ENCODE peak calls at places on chromosomes 1 and 21, in ten cellular contexts. Y is fibroblast of mammary gland; B is A549; J is colonic mucosa; G is CD4-positive, alpha-beta T cell; K is heart left ventricle; F is AG09309; N is GM23338; C is HCT116; V is right atrium auricular region. O is an unnamed sample.

GRCh38 chr1:224919508-224919907 is 10.0 kb upstream of the DNAH14 start:
- DNase-seq in K (no peak), Y (no peak), B (no peak), C (no peak), N (no peak), F (no peak), V (no peak), G (no peak), J (no peak), O (no peak)

GRCh38 chr1:2639203-2639602 is 6.4 kb upstream of the MMEL1 start:
- DNase-seq in B (no peak), F (no peak), V (no peak), C (no peak), G (no peak), K (peak), N (no peak), J (no peak), Y (no peak), O (no peak)

GRCh38 chr1:19367584-19368041 is 55.5 kb downstream of the SLC66A1 start:
- DNase-seq in G (no peak), Y (no peak), B (no peak), J (no peak), F (no peak), V (no peak), C (no peak), K (no peak), N (no peak), O (no peak)

GRCh38 chr1:205416326-205416725 is 5.5 kb downstream of the LEMD1 start:
- DNase-seq in K (no peak), N (no peak), J (no peak), V (no peak), F (no peak), B (no peak), G (no peak), C (no peak), Y (no peak), O (peak)

GRCh38 chr1:29820401-29820800 is 584.1 kb downstream of the PTPRU start:
- DNase-seq in C (no peak), K (no peak), J (no peak), N (no peak), V (peak), Y (no peak), G (no peak), B (no peak), F (no peak), O (peak)

GRCh38 chr1:182484531-182485257 is 34.7 kb downstream of the RGSL1 start:
- DNase-seq in C (peak), B (no peak), V (no peak), K (no peak), G (no peak), N (peak), J (no peak), F (no peak), Y (no peak), O (no peak)

GRCh38 chr1:11654571-11655262 is at the start of gene FBXO44:
- DNase-seq in K (peak), N (peak), C (no peak), V (no peak), F (no peak), J (peak), B (no peak), Y (no peak), G (peak), O (no peak)

GRCh38 chr1:5514519-5515183 is 477.6 kb downstream of the NPHP4 start:
- DNase-seq in C (peak), N (peak), B (peak), Y (peak), F (no peak), J (peak), V (no peak), G (peak), K (peak), O (no peak)

GRCh38 chr1:36350659-36351171 is 27.3 kb upstream of the EVA1B start:
- DNase-seq in J (no peak), V (no peak), K (peak), B (peak), G (peak), C (no peak), F (no peak), N (no peak), Y (peak), O (peak)

GRCh38 chr1:80633947-80634710 is 1166.6 kb upstream of the ADGRL2 start:
- DNase-seq in C (no peak), J (no peak), N (peak), F (no peak), B (no peak), Y (no peak), V (no peak), G (no peak), K (no peak), O (no peak)

GRCh38 chr1:116508984-116509980 is 61.5 kb downstream of the CD58 start:
- DNase-seq in G (no peak), V (no peak), F (peak), Y (peak), J (peak), C (peak), K (no peak), B (peak), N (no peak), O (no peak)

GRCh38 chr1:208036918-208037567 is 126.1 kb upstream of the CD34 start:
- DNase-seq in Y (no peak), J (no peak), F (no peak), N (no peak), B (no peak), C (no peak), G (no peak), V (no peak), K (peak), O (no peak)

GRCh38 chr1:2073382-2074230 is 23.4 kb downstream of the PRKCZ start:
- DNase-seq in F (peak), N (no peak), Y (peak), B (no peak), C (no peak), J (no peak), V (no peak), G (no peak), K (no peak), O (no peak)

GRCh38 chr1:64975740-64976139 is 9.4 kb upstream of the JAK1 start:
- DNase-seq in F (no peak), V (no peak), G (no peak), J (no peak), C (no peak), N (no peak), K (no peak), B (no peak), Y (no peak), O (no peak)

GRCh38 chr1:3607703-3608065 is 3.6 kb downstream of the MEGF6 start:
- DNase-seq in F (no peak), K (no peak), N (no peak), Y (no peak), V (no peak), G (no peak), C (no peak), B (no peak), J (no peak), O (no peak)

GRCh38 chr1:119778886-119779560 is 10.3 kb upstream of the HMGCS2 start:
- DNase-seq in J (no peak), Y (no peak), C (no peak), B (no peak), V (no peak), F (no peak), G (no peak), K (no peak), N (no peak), O (no peak)

GRCh38 chr1:61839702-61840101 is 97.4 kb downstream of the PATJ start:
- DNase-seq in N (no peak), G (no peak), K (no peak), V (no peak), Y (peak), C (no peak), B (no peak), F (peak), J (no peak), O (no peak)

GRCh38 chr1:61844006-61844405 is 101.7 kb downstream of the PATJ start:
- DNase-seq in K (no peak), J (no peak), F (no peak), G (no peak), Y (peak), C (no peak), B (no peak), V (no peak), N (no peak), O (no peak)

GRCh38 chr1:61842863-61843514 is 100.7 kb downstream of the PATJ start:
- DNase-seq in G (no peak), Y (peak), K (no peak), F (no peak), N (peak), B (no peak), C (no peak), J (no peak), V (no peak), O (no peak)
- TF ChIP-seq CTCF in G (no peak), Y (peak), K (no peak), F (peak), N (peak), B (no peak), C (peak), J (no peak), V (peak), O (peak)

GRCh38 chr1:51567653-51568052 is 48.6 kb upstream of the EPS15 start:
- DNase-seq in V (no peak), B (no peak), F (peak), K (no peak), N (no peak), C (no peak), G (no peak), Y (peak), J (no peak), O (no peak)

GRCh38 chr1:51572365-51572764 is 44.5 kb upstream of the OSBPL9 start:
- DNase-seq in C (no peak), Y (no peak), N (no peak), K (no peak), G (no peak), B (no peak), V (no peak), F (no peak), J (no peak), O (no peak)

GRCh38 chr1:51568231-51568935 is 48.5 kb upstream of the OSBPL9 start:
- DNase-seq in N (no peak), Y (no peak), K (no peak), V (no peak), G (no peak), J (no peak), F (no peak), B (no peak), C (no peak), O (no peak)

GRCh38 chr1:51570063-51570720 is 46.7 kb upstream of the OSBPL9 start:
- DNase-seq in N (no peak), F (no peak), G (no peak), C (no peak), K (no peak), J (no peak), Y (no peak), B (no peak), V (no peak), O (no peak)

GRCh38 chr1:51569284-51570062 is 47.4 kb upstream of the OSBPL9 start:
- DNase-seq in B (peak), N (peak), C (peak), J (peak), Y (peak), K (no peak), F (peak), G (peak), V (no peak), O (no peak)
- TF ChIP-seq CTCF in B (peak), N (peak), C (peak), J (no peak), Y (peak), K (no peak), F (no peak), G (no peak), V (peak), O (peak)

DNA sequence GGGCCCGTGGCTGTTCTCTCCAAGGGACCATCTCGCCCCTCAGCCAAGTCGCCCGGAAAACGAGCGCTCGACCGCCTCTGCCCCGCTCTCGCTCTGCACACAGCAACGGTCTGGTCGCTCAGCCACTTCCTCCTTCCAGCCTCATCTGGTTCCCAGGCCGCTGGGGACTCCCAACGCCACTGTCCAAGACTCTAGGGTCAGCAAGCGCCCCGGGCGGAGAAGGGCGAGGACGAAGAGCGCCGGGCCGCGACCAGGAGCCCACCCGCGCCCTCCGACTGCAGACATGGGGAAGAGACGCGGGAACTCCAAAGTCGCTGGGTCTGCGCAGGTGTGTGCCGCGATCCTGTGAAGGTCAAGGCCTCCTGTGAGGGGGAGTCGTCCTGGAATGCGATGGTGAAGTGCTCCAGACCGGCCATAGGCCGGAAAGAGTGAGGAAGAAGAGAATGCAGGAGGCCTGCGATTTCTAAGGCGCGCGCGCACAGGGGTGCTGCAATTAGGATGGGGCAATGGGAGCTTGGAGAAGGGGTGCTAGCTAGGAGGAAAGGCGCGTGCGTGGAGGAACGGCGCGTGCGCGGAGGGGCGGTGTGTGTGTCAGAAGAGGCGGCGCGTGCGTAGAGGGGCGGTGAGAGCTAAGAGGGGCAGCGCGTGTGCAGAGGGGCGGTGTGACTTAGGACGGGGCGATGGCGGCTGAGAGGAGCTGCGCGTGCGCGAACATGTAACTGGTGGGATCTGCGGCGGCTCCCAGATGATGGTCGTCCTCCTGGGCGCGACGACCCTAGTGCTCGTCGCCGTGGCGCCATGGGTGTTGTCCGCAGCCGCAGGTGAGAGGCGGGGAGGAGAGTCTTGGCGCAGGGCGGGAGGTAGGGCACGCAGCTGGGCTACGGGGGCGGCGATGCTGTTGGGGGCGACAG is at the start of gene IFNAR1:
- DNase-seq in V (peak), J (peak), G (peak), B (peak), C (peak), F (peak), Y (peak), K (peak), N (peak), O (peak)
- TF ChIP-seq CTCF in V (no peak), J (no peak), G (no peak), B (no peak), C (no peak), F (no peak), Y (no peak), K (peak), N (no peak), O (no peak)

DNA sequence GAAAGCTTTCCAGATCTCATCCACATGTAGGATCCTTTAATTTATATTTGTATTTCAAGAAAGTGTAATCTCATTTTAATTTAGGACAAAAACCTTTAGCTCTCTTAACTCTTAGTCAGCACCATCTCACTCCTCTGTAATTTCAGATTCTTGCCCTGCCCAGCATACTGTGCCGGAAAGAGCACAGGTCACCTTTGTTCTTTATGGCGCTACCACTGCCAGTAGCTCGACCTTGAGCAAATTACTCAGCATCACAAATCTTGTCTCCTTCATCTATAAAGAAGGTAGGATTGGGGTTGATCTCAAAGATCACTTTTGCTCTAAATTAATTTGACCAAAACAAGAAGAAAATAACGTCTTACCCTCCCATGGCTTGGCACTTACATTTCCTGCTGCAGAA is 56.1 kb upstream of the ZC3H11B start:
- DNase-seq in J (no peak), Y (no peak), G (no peak), B (no peak), C (no peak), F (no peak), K (no peak), V (no peak), N (no peak), O (no peak)
- TF ChIP-seq CTCF in J (no peak), Y (no peak), G (no peak), B (no peak), C (no peak), F (no peak), K (no peak), V (no peak), N (no peak), O (no peak)

GRCh38 chr1:67687198-67687545 is 2.2 kb downstream of the GADD45A start:
- DNase-seq in B (no peak), F (no peak), V (no peak), Y (no peak), G (no peak), K (no peak), C (no peak), J (no peak), N (no peak), O (no peak)

GRCh38 chr1:67687649-67688048 is 2.6 kb downstream of the GADD45A start:
- DNase-seq in C (no peak), B (no peak), V (no peak), N (no peak), G (no peak), F (no peak), Y (peak), K (no peak), J (no peak), O (no peak)

GRCh38 chr1:67685558-67686271 is 714 bp downstream of the GADD45A start:
- DNase-seq in J (peak), G (peak), N (peak), Y (peak), B (no peak), F (no peak), C (no peak), V (no peak), K (peak), O (peak)

GRCh38 chr1:67685067-67685557 is at the start of gene GADD45A:
- DNase-seq in B (peak), K (peak), F (peak), Y (peak), J (peak), C (peak), G (peak), N (peak), V (peak), O (peak)

GRCh38 chr1:67686272-67687197 is 1.5 kb downstream of the GADD45A start:
- DNase-seq in Y (peak), V (peak), K (peak), J (peak), F (peak), G (peak), B (peak), C (peak), N (peak), O (peak)
- TF ChIP-seq CTCF in Y (no peak), V (no peak), K (peak), J (no peak), F (no peak), G (no peak), B (no peak), C (no peak), N (no peak), O (no peak)

DNA sequence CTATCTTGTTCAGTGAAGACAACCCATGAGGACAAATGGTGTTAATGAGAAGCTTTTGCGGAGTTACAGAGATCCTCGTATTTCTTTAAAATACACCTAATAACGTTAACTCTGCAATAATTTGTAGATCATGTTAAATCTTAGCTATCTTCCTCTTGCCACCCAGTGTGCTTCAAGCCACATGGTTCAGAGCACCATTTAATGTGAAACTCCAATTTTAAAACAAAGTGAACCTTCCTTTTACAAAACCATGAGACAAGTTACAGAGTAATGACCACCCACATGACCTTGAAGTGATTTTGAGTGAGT is 1.7 kb upstream of the KCNE2 start:
- DNase-seq in G (no peak), Y (no peak), F (no peak), K (no peak), V (no peak), N (no peak), C (no peak), J (no peak), B (no peak), O (no peak)
- TF ChIP-seq CTCF in G (peak), Y (no peak), F (no peak), K (no peak), V (no peak), N (no peak), C (no peak), J (no peak), B (no peak), O (no peak)

GRCh38 chr21:37564341-37564923 is 197.9 kb downstream of the DYRK1A start:
- DNase-seq in N (peak), K (peak), V (peak), B (peak), Y (peak), G (peak), J (peak), F (peak), C (peak), O (peak)
- TF ChIP-seq CTCF in N (peak), K (no peak), V (no peak), B (peak), Y (no peak), G (peak), J (no peak), F (peak), C (no peak), O (no peak)

O was measured in osteocyte.